ENCODE peak calls at places on chromosomes 13 and 19, in nine cellular contexts. W is lower lobe of right lung; H is BJ; A is fibroblast of lung; T is tibial artery; E is GM12864; K is endodermal cell; Y is IMR-90; X is CD4-positive, alpha-beta T cell. J is an unnamed sample.

GRCh38 chr19:49165111-49165750 is 7.6 kb downstream of the TRPM4 start:
- DNase-seq in W (no peak), K (no peak), T (peak), A (peak), E (no peak), Y (no peak), X (no peak), H (no peak), J (no peak)

GRCh38 chr13:37657134-37657533 is 58.6 kb upstream of the POSTN start:
- DNase-seq in X (no peak), W (no peak), T (no peak), Y (peak), A (peak), K (no peak), E (no peak), H (peak), J (no peak)

GRCh38 chr19:45822716-45823115 is 7.6 kb upstream of the RSPH6A start:
- DNase-seq in Y (no peak), T (no peak), H (no peak), A (no peak), E (no peak), W (no peak), X (no peak), K (no peak), J (no peak)

GRCh38 chr19:17054746-17055145 is 20.5 kb downstream of the HAUS8 start:
- DNase-seq in E (no peak), W (no peak), Y (no peak), K (no peak), X (no peak), T (no peak), H (no peak), A (no peak), J (no peak)

GRCh38 chr13:108859202-108860012 is 230.0 kb downstream of the MYO16 start:
- DNase-seq in E (no peak), X (no peak), H (peak), W (no peak), K (no peak), T (no peak), Y (peak), A (peak), J (no peak)

GRCh38 chr13:94999871-95000270 is 287.5 kb upstream of the SOX21 start:
- DNase-seq in X (no peak), W (no peak), H (no peak), E (no peak), T (no peak), Y (no peak), K (no peak), A (peak), J (no peak)

GRCh38 chr13:43331676-43332075 is 308.3 kb downstream of the DNAJC15 start:
- DNase-seq in K (no peak), X (no peak), E (no peak), T (no peak), A (peak), W (no peak), Y (peak), H (no peak), J (no peak)

GRCh38 chr13:99382428-99383133 is 75.4 kb upstream of the GPR183 start:
- DNase-seq in A (no peak), H (no peak), X (peak), T (no peak), E (no peak), W (no peak), K (peak), Y (no peak), J (no peak)

GRCh38 chr19:1823539-1824251 is 11.6 kb upstream of the ATP8B3 start:
- DNase-seq in T (no peak), E (no peak), H (no peak), Y (no peak), A (no peak), K (peak), X (no peak), W (no peak), J (no peak)

GRCh38 chr19:33143897-33144405 is 12.0 kb downstream of the WDR88 start:
- DNase-seq in T (peak), H (no peak), X (peak), K (peak), Y (peak), E (no peak), W (peak), A (peak), J (peak)

GRCh38 chr19:56076413-56076998 is 44.6 kb downstream of the ZNF787 start:
- DNase-seq in T (no peak), X (peak), E (no peak), W (no peak), A (peak), K (peak), Y (peak), H (no peak), J (peak)

GRCh38 chr19:3054972-3055740 is 7.1 kb downstream of the TLE5 start:
- DNase-seq in W (no peak), H (no peak), X (no peak), K (no peak), T (no peak), E (no peak), Y (peak), A (peak), J (no peak)

GRCh38 chr13:98301721-98302120 is 124.7 kb upstream of the RNF113B start:
- DNase-seq in E (no peak), Y (peak), K (no peak), X (no peak), A (peak), H (no peak), T (no peak), W (no peak), J (no peak)

GRCh38 chr19:30640266-30640965 is 268.2 kb downstream of the ZNF536 start:
- DNase-seq in Y (no peak), E (no peak), W (no peak), A (no peak), T (no peak), X (no peak), H (no peak), K (no peak), J (no peak)

GRCh38 chr19:50486823-50487515 is 10.3 kb upstream of the GARIN5A start:
- DNase-seq in Y (peak), K (peak), T (no peak), H (no peak), X (peak), W (peak), A (peak), E (no peak), J (no peak)

GRCh38 chr19:3743486-3743885 is 18.0 kb downstream of the APBA3 start:
- DNase-seq in H (no peak), K (no peak), T (no peak), A (no peak), X (no peak), W (no peak), E (no peak), Y (no peak), J (no peak)

GRCh38 chr19:17948967-17949930 is 16.4 kb downstream of the CCDC124 start:
- DNase-seq in X (no peak), H (no peak), E (no peak), T (no peak), W (no peak), Y (no peak), K (peak), A (no peak), J (peak)

GRCh38 chr13:48923376-48923775 is 52.3 kb upstream of the FNDC3A start:
- DNase-seq in A (no peak), E (no peak), H (no peak), Y (no peak), K (no peak), W (no peak), X (no peak), T (no peak), J (no peak)

GRCh38 chr19:33750587-33751385 is 45.9 kb upstream of the KCTD15 start:
- DNase-seq in E (no peak), W (no peak), H (no peak), T (no peak), X (no peak), K (no peak), Y (no peak), A (no peak), J (no peak)

GRCh38 chr13:39148513-39148961 is 110.3 kb downstream of the NHLRC3 start:
- DNase-seq in K (peak), H (peak), E (no peak), T (no peak), A (peak), W (no peak), Y (no peak), X (no peak), J (no peak)

GRCh38 chr13:111337741-111338140 is 17.3 kb downstream of the TEX29 start:
- DNase-seq in Y (peak), E (no peak), H (no peak), X (no peak), K (peak), W (no peak), T (no peak), A (peak), J (no peak)

GRCh38 chr13:18949970-18950369 is 231.7 kb downstream of the TUBA3C start:
- DNase-seq in E (no peak), W (no peak), X (no peak), Y (no peak), H (no peak), A (no peak), K (no peak), T (no peak), J (no peak)

GRCh38 chr19:801030-801860 is 4.0 kb downstream of the PTBP1 start:
- DNase-seq in T (peak), A (peak), Y (no peak), H (no peak), E (no peak), K (peak), W (peak), X (no peak), J (no peak)

GRCh38 chr19:50537769-50538230 is 24.1 kb upstream of the ASPDH start:
- DNase-seq in W (peak), E (peak), K (peak), H (peak), A (peak), Y (peak), T (peak), X (peak), J (peak)

DNA sequence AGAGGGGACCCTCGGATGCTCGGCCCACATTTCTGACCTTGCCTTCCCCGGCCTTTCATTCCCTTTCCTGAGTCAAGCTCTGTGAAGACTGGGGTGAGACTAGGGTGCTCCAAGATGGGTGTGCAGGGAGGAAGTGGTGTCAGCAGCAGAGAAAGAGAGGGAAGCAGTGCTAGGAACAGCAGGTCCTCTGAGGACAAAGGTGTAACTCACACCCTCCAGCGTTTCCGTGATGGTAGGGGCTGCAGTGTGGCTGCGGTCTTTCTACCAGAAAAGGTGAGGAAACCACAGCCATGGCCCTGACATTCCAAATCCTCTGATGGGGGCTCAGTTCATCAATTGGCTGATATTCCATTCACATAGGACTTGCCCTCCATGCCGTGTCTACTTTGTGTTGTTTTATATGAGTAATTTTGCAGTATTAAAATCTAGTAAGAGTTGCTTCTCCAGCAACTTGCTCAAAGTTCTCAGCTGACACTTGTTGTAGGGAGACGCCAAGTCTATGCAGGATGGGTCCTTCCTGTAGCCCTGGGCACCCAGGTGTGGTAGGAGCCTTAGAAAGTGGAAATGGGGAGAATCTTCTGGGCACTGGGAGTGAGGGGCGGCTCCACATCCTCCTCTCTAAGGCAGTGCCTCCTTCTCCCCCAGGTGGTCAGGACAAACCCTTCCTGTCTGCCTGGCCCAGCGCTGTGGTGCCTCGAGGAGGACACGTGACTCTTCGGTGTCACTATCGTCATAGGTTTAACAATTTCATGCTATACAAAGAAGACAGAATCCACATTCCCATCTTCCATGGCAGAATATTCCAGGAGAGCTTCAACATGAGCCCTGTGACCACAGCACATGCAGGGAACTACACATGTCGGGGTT is 1.6 kb downstream of the KIR3DL1 start:
- DNase-seq in W (no peak), T (no peak), Y (no peak), K (no peak), H (no peak), A (no peak), X (no peak), E (no peak), J (no peak)
- TF ChIP-seq CTCF in W (no peak), T (no peak), Y (no peak), K (no peak), H (no peak), A (no peak), X (no peak), E (no peak), J (no peak)

GRCh38 chr19:8515317-8515716 is 1.4 kb upstream of the ZNF414 start:
- DNase-seq in H (no peak), E (no peak), A (no peak), X (peak), K (no peak), W (peak), Y (no peak), T (no peak), J (no peak)

GRCh38 chr19:8511573-8512101 is 2.3 kb downstream of the ZNF414 start:
- DNase-seq in H (no peak), W (no peak), K (no peak), E (no peak), A (no peak), Y (no peak), X (no peak), T (no peak), J (no peak)

GRCh38 chr19:8512991-8513686 is 828 bp downstream of the ZNF414 start:
- DNase-seq in W (no peak), Y (no peak), K (no peak), X (no peak), A (no peak), H (no peak), T (no peak), E (no peak), J (no peak)

GRCh38 chr19:8512115-8512967 is 1.6 kb downstream of the ZNF414 start:
- DNase-seq in H (no peak), W (no peak), E (no peak), K (peak), Y (no peak), T (no peak), A (no peak), X (no peak), J (no peak)

DNA sequence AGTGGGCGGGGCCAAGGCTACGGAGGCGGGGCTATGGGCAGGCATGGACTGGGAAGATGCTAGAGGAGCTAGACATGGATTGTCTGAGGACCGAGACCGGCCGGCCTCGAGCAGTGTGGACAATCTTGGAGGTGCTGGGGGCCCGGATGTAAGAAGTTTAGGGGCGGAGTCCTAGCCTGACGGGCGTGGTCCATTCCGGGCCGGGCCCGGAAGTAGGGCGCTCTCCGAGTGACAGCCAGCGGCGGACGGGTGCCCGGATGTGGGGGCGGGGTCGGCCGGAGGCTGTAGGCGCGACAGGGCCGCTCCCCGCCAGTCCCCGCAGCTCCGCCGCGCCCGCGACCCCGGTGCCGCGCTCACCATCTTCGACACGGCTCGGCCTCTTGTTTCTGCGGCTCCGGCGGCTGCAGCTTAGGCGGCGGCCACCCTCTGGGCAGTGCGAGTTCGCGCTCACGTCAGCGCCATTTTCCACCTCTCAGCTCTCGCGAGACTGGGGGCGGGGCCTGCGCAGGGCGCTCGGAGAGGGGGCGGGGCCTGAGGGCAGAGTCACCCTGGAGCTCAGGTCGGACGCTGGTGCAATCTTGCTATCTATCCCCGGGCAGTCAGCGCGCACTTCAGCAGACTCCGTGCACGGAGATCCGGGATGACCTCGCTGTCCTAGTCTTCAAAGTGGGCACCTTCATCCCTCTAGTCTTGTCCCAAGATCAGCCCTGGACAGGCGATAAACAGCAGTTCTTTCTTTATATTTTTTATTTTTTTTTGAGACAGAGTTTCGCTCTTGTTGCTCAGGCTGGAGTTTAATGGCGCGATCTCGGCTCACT is at the start of gene ZNF414:
- DNase-seq in T (peak), A (peak), H (peak), Y (peak), W (peak), X (peak), K (peak), E (peak), J (peak)
- TF ChIP-seq CTCF in T (no peak), A (no peak), H (no peak), Y (no peak), W (no peak), X (no peak), K (no peak), E (no peak), J (no peak)

GRCh38 chr19:20278342-20278741 is 111.3 kb downstream of the ZNF486 start:
- DNase-seq in X (no peak), H (no peak), E (no peak), Y (no peak), K (peak), T (no peak), W (no peak), A (peak), J (no peak)
- TF ChIP-seq CTCF in X (no peak), H (no peak), E (peak), Y (no peak), K (peak), T (no peak), W (no peak), A (no peak), J (no peak)

GRCh38 chr19:15118789-15119494 is 11.7 kb downstream of the SYDE1 start:
- DNase-seq in H (no peak), X (no peak), A (no peak), E (no peak), K (no peak), T (peak), Y (no peak), W (no peak), J (no peak)

GRCh38 chr19:15122331-15123030 is 15.3 kb downstream of the SYDE1 start:
- DNase-seq in E (no peak), Y (no peak), K (no peak), T (no peak), X (no peak), H (no peak), W (no peak), A (no peak), J (no peak)

GRCh38 chr19:15118248-15118647 is 11.0 kb downstream of the SYDE1 start:
- DNase-seq in X (no peak), E (no peak), T (peak), H (no peak), K (no peak), W (no peak), A (no peak), Y (no peak), J (no peak)

GRCh38 chr19:15123031-15123890 is 16.1 kb downstream of the SYDE1 start:
- DNase-seq in Y (no peak), T (no peak), K (no peak), E (no peak), A (no peak), X (no peak), H (no peak), W (no peak), J (no peak)

GRCh38 chr19:15120135-15121026 is 13.2 kb downstream of the SYDE1 start:
- DNase-seq in H (no peak), A (no peak), Y (no peak), W (no peak), E (no peak), K (peak), T (no peak), X (no peak), J (no peak)
- TF ChIP-seq CTCF in H (no peak), A (no peak), Y (no peak), W (no peak), E (no peak), K (no peak), T (no peak), X (no peak), J (no peak)

DNA sequence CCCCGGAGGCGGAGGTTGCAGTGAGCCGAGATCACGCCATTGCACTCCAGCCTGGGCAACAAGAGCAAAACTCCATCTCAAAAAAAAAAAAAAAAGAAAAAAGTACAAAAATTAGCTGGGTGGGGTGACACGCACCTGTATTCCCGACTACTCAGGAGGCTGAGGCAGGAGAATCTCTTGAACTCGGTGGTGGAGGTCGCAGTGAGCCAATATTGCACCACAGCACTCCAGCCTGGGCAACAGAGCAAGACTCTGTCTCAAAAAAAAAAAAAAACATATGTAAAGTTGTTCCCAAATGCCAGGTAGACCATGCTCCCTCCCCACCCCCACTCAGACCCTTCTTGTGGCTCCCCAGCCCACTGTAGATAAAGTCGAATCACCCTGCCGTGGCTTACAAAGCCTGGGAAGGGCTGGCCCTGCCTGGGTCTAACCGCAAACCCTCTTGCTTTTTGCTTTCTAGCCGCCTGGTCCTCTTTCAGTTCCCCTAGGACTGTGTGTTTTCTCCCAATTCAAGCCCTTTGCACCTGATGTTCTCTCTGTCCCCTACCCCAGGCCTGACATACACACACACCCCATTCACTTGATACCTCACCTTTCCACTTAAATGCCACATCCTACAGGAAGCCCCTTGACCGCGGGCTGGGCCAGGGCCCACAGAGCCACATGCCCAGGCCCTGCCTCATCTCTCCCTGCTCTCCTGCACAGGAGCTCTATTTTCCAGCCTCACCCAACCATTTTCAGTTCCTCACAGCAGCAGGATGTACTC is 34.4 kb downstream of the MAP4K1 start:
- DNase-seq in W (no peak), T (no peak), K (no peak), Y (no peak), A (no peak), H (no peak), X (no peak), E (peak), J (peak)
- TF ChIP-seq CTCF in W (no peak), T (no peak), K (no peak), Y (no peak), A (no peak), H (no peak), X (no peak), E (no peak), J (no peak)

J was measured in activated B cell treated with CpG ODN at 0.5 μM for 24 hours.